ENCODE peak calls at places on chromosomes 2 and 18, in eight cellular contexts. B, S, Z, N, F, D, K and T are unnamed samples. For H3K9me3, the result is how much of the 10 kb centered on the place peaks cover.

GRCh38 chr2:99608092-99608491 is 118.3 kb upstream of the REV1 start:
- DNase-seq in B (no peak), S (no peak), Z (no peak), N (no peak), F (no peak), D (no peak), K (no peak), T (no peak)

GRCh38 chr2:8571792-8572499 is 109.9 kb upstream of the ID2 start:
- DNase-seq in B (no peak), S (no peak), Z (no peak), N (no peak), F (peak), D (no peak), K (peak), T (no peak)

GRCh38 chr2:10901160-10901559 is 10.6 kb upstream of the KCNF1 start:
- DNase-seq in B (no peak), S (no peak), Z (peak), N (no peak), F (peak), D (peak), K (peak), T (no peak)

GRCh38 chr2:240170354-240170735 is 29.9 kb upstream of the OTOS start:
- DNase-seq in B (no peak), S (no peak), Z (peak), N (no peak), F (no peak), D (no peak), K (no peak), T (no peak)

GRCh38 chr2:8525582-8526402 is 156.1 kb upstream of the ID2 start:
- DNase-seq in B (peak), S (peak), Z (peak), N (no peak), F (peak), D (no peak), K (peak), T (no peak)

GRCh38 chr18:5444269-5444668 is 99.5 kb downstream of the EPB41L3 start:
- DNase-seq in B (no peak), S (no peak), Z (no peak), N (no peak), F (no peak), D (no peak), K (no peak), T (no peak)

GRCh38 chr18:23548719-23549118 is 37.6 kb downstream of the NPC1 start:
- DNase-seq in B (no peak), S (no peak), Z (no peak), N (no peak), F (no peak), D (no peak), K (no peak), T (no peak)

GRCh38 chr18:8063733-8064132 is 496.6 kb downstream of the PTPRM start:
- DNase-seq in B (no peak), S (no peak), Z (no peak), N (no peak), F (no peak), D (no peak), K (no peak), T (no peak)

GRCh38 chr2:190607657-190608357 is 41.1 kb upstream of the NAB1 start:
- DNase-seq in B (no peak), S (no peak), Z (peak), N (peak), F (no peak), D (peak), K (no peak), T (no peak)

GRCh38 chr2:226788881-226789485 is 10.6 kb downstream of the IRS1 start:
- DNase-seq in B (no peak), S (no peak), Z (peak), N (no peak), F (no peak), D (no peak), K (no peak), T (no peak)

GRCh38 chr18:6959110-6959509 is 158.5 kb downstream of the LAMA1 start:
- DNase-seq in B (no peak), S (no peak), Z (no peak), N (no peak), F (no peak), D (no peak), K (no peak), T (no peak)

GRCh38 chr2:42794271-42795046 is 2.1 kb upstream of the HAAO start:
- DNase-seq in B (no peak), S (peak), Z (peak), N (no peak), F (no peak), D (no peak), K (peak), T (no peak)

GRCh38 chr2:119383410-119384140 is 16.8 kb downstream of the DBI start:
- DNase-seq in B (no peak), S (no peak), Z (no peak), N (no peak), F (peak), D (no peak), K (peak), T (no peak)

GRCh38 chr2:96540136-96540535 is 3.6 kb downstream of the ARID5A start:
- DNase-seq in B (no peak), S (no peak), Z (no peak), N (no peak), F (no peak), D (no peak), K (no peak), T (no peak)

GRCh38 chr18:3966985-3967856 is 487.9 kb downstream of the DLGAP1 start:
- DNase-seq in B (peak), S (no peak), Z (no peak), N (no peak), F (no peak), D (no peak), K (no peak), T (no peak)

GRCh38 chr18:79401494-79402208 is 5.9 kb downstream of the NFATC1 start:
- DNase-seq in B (no peak), S (no peak), Z (no peak), N (no peak), F (no peak), D (no peak), K (no peak), T (no peak)

GRCh38 chr18:13377496-13377895 is 158.9 kb downstream of the LDLRAD4 start:
- DNase-seq in B (peak), S (no peak), Z (no peak), N (no peak), F (no peak), D (no peak), K (no peak), T (no peak)

GRCh38 chr2:128664499-128664971 is 345.9 kb upstream of the HS6ST1 start:
- DNase-seq in B (peak), S (no peak), Z (no peak), N (no peak), F (no peak), D (no peak), K (no peak), T (no peak)

GRCh38 chr18:22032392-22032961 is 136.9 kb upstream of the GATA6 start:
- DNase-seq in B (no peak), S (no peak), Z (peak), N (peak), F (peak), D (peak), K (peak), T (no peak)

GRCh38 chr18:69220529-69220928 is 180.2 kb upstream of the DOK6 start:
- DNase-seq in B (no peak), S (no peak), Z (no peak), N (no peak), F (no peak), D (no peak), K (no peak), T (no peak)

GRCh38 chr2:117212562-117212961 is 601.9 kb upstream of the DDX18 start:
- DNase-seq in B (no peak), S (no peak), Z (no peak), N (no peak), F (no peak), D (no peak), K (no peak), T (no peak)

GRCh38 chr2:9258953-9259399 is 52.4 kb downstream of the ASAP2 start:
- DNase-seq in B (no peak), S (peak), Z (peak), N (no peak), F (no peak), D (no peak), K (no peak), T (no peak)

GRCh38 chr18:62682396-62682795 is 32.9 kb upstream of the PHLPP1 start:
- DNase-seq in B (no peak), S (no peak), Z (no peak), N (no peak), F (no peak), D (no peak), K (no peak), T (no peak)

GRCh38 chr2:54999182-54999581 is 51.1 kb downstream of the RTN4 start:
- DNase-seq in B (no peak), S (no peak), Z (peak), N (peak), F (no peak), D (no peak), K (no peak), T (no peak)

DNA sequence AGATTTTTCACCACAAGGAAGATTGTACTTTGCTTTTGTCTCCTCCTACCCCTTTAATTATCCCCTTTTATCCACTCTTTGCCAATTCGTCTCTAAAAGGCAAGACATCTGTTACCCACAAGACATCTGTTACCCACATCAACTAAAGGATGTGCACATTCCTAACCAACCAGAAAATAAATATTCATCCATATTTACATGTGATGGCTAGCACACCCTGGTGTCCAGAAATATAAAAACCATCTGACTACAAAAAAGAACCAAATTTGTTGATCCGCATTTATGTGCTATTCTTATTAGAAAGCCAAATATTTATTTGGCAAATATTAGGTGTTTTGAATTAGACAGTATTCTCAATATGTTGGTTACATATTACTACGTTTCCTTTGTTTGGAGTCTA is 35.7 kb downstream of the ACVR1C start:
- DNase-seq in B (no peak), S (no peak), Z (peak), N (no peak), F (no peak), D (no peak), K (no peak), T (no peak)
- H3K9me3 ChIP-seq in B (under half), S (under half), Z (under half), N (under half), F (under half), D (under half), K (under half), T (under half)

GRCh38 chr2:4295680-4296079 is 592.3 kb downstream of the DCDC2C start:
- DNase-seq in B (no peak), S (no peak), Z (no peak), N (no peak), F (no peak), D (no peak), K (no peak), T (no peak)

DNA sequence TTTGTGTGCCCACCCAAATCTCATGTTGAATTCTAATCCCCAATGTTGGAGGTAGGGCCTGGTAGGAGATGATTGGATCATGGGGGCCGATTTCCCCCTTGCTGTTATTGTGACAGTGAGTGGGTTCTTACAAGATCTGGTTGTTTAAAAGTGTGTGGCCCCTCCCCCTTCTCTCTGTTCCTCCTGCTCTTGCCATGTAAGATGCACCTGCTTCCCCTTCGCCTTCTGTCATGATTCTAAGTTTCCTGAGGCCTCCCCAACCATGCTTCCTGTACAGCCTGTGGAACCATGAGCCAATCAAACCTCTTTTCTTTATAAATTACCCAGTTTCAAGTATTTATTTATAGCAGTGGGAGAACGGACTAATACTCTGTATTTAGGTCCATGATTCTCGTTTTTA is 588.1 kb downstream of the DCDC2C start:
- DNase-seq in B (no peak), S (no peak), Z (no peak), N (no peak), F (no peak), D (no peak), K (no peak), T (no peak)
- H3K9me3 ChIP-seq in B (under half), S (under half), Z (under half), N (under half), F (under half), D (under half), K (under half), T (under half)

DNA sequence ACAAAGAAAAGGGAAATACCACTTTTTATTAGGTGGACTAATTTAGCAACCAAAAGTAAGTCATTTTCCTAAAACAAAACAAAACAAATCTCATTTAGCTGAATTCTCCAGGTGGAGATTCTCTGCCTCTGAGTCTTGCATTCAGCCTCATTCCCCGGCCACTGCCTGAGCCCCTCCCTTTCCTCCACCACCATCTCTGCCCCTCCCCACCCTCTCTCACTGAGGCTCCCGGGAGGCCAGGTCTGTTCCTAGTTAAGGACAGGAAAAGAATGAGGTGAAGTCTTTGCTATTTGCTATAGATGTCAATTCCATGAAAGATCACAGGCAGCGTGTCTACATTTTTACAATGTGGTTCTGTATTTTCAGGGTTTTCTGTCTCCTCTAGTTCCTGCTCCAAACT is 83.0 kb upstream of the SOX11 start:
- DNase-seq in B (no peak), S (no peak), Z (no peak), N (no peak), F (no peak), D (no peak), K (no peak), T (no peak)
- H3K9me3 ChIP-seq in B (under half), S (under half), Z (under half), N (under half), F (under half), D (under half), K (under half), T (under half)

DNA sequence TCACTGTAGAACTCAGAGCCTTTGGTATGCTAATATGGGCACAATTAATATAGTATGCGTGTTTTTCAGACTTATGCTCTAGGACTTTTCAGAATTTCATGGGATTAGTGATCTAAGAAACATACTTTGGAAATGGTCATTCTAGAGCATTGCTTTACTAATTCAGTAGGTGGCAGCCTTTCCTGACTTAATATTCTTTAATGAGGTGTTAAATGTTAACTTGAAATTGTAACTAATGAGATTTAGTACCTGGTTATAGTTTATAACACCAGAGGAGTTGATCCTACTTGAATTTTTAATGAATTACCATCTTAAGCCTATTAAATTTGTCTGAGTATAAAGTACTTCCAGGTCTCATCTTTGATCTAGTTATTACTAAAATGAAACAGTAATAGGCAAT is 28.5 kb downstream of the ACTR2 start:
- DNase-seq in B (no peak), S (no peak), Z (no peak), N (no peak), F (no peak), D (no peak), K (no peak), T (no peak)
- H3K9me3 ChIP-seq in B (under half), S (under half), Z (under half), N (under half), F (under half), D (under half), K (under half), T (under half)

GRCh38 chr18:56165601-56166355 is 472.6 kb downstream of the TXNL1 start:
- DNase-seq in B (no peak), S (no peak), Z (no peak), N (no peak), F (no peak), D (no peak), K (no peak), T (no peak)
- H3K9me3 ChIP-seq in B (under half), S (under half), Z (under half), N (under half), F (under half), D (under half), K (under half), T (under half)

GRCh38 chr2:126663184-126663963 is 7.4 kb downstream of the GYPC start:
- DNase-seq in B (no peak), S (no peak), Z (no peak), N (no peak), F (no peak), D (no peak), K (no peak), T (no peak)

GRCh38 chr2:126661001-126661400 is 5.0 kb downstream of the GYPC start:
- DNase-seq in B (no peak), S (no peak), Z (no peak), N (no peak), F (no peak), D (no peak), K (no peak), T (no peak)

GRCh38 chr2:126660068-126660467 is 4.1 kb downstream of the GYPC start:
- DNase-seq in B (no peak), S (no peak), Z (no peak), N (no peak), F (no peak), D (no peak), K (no peak), T (no peak)

GRCh38 chr2:126662623-126663022 is 6.7 kb downstream of the GYPC start:
- DNase-seq in B (no peak), S (no peak), Z (no peak), N (no peak), F (no peak), D (no peak), K (no peak), T (no peak)

DNA sequence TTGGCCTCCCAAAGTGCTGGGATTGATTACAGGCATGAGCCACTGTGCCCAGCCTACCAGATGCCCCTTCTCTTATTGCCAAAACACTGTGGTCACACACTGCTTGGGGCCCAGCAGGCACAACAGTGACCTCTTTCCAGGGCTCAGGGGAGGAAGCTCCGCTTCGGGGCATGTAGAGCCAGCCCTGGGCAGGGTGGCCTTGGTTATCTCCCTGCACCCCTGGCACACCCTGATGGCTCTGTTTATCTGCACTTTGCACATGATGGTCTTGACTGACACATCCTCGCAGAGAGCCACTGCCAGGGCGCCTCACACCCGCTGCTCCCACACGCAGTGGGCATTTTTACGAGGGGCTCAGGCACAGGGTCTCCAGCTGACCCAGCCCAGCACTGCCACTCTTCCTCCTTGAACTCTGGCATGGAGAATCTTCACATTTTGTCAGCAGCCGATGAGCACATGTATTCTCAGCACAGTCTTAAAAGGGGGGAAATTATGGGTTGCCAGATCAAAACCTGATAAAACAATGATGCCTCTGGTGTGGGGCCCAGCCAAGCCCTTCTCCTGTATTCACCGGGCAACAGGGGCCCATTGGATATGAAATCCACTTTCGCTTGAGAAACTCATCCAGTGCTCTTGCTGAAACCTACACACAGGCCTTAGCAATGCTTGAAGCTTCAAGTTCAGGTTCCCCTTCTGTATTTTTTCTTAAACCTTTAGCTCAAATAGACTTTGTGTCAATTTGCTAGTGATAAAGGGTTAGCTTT is 5.9 kb downstream of the GYPC start:
- DNase-seq in B (no peak), S (no peak), Z (no peak), N (no peak), F (no peak), D (no peak), K (no peak), T (no peak)
- H3K9me3 ChIP-seq in B (under half), S (under half), Z (under half), N (under half), F (under half), D (under half), K (under half), T (under half)